ENCODE peak calls at places on chromosome X, in six cellular contexts. Y is A549, O is GM23338, H is neuronal stem cell, M is mesendoderm, X is IMR-90. I is an unnamed sample.

GRCh38 chrX:121832446-121832845 is 785.0 kb downstream of the GLUD2 start:
- DNase-seq in H (no peak), O (no peak), X (no peak), M (no peak), Y (no peak), I (no peak)

GRCh38 chrX:102712216-102712966 is at the start of gene GPRASP2:
- DNase-seq in Y (peak), O (peak), H (peak), X (no peak), M (peak), I (peak)

GRCh38 chrX:22220941-22221340 is 51.8 kb upstream of the CBLL2 start:
- DNase-seq in H (no peak), M (peak), O (no peak), Y (peak), X (peak), I (peak)

GRCh38 chrX:71103110-71103983 is 3.2 kb downstream of the CXorf65 start:
- DNase-seq in Y (no peak), X (no peak), O (peak), H (no peak), M (peak), I (no peak)

GRCh38 chrX:40197071-40197470 is 99.3 kb upstream of the BCOR start:
- DNase-seq in M (peak), X (no peak), Y (no peak), O (no peak), H (no peak), I (no peak)

GRCh38 chrX:51144828-51145442 is 187.7 kb upstream of the NUDT10 start:
- DNase-seq in H (peak), O (peak), X (peak), M (peak), Y (peak), I (peak)

GRCh38 chrX:12237131-12237530 is 98.9 kb downstream of the FRMPD4 start:
- DNase-seq in M (no peak), O (no peak), X (no peak), H (no peak), Y (no peak), I (no peak)

GRCh38 chrX:52217494-52218160 is 32.9 kb downstream of the MAGED4 start:
- DNase-seq in H (no peak), X (no peak), O (peak), M (peak), Y (no peak), I (no peak)

DNA sequence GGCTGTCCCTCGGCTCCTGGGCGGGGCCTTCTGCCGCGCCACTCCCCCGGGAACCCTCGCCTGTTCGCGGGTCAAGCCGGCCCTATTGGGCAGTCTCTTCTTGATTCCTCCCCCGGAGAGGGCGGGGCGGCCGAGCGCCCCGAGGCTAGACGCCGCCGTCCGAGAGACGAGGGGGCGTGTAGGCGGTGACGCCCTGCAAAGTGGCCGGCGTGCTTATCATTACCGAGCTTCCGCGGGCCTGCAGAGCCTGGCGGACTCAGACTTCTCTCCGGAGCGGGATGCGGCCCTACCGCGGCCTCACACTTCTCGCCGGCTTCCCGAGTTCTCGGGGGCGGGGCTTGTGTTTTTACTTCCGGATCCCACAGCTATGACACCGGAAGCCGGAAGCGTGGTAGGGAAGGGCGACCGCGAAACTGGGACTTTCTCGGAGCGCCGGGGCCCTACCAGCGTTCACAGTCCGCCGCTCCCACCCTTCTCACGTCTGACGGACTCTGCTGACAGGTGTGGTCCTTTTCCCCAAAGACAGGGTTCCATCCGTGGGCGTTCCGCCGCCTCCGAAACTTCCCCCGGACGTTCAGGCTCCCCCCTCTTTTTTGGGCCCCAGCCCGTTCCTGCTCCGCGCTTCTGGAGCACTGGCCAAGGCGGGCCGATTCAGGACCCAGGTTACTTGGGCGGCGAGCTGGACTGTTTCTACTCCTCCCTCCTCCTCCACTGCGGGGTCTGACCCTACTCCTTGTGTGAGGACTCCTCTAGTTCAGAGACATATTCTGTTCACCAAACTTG is at the start of gene IKBKG:
- DNase-seq in X (peak), H (peak), Y (peak), M (peak), O (peak), I (peak)
- H3K27ac ChIP-seq in X (peak), H (peak), Y (peak), M (peak), O (peak), I (peak)

GRCh38 chrX:128619490-128619889 is 567.3 kb upstream of the ACTRT1 start:
- DNase-seq in H (no peak), X (no peak), O (peak), Y (no peak), M (peak), I (no peak)
- H3K4me2 ChIP-seq in H (no peak), X (no peak), O (no peak), Y (no peak), M (no peak), I (no peak)

GRCh38 chrX:19672211-19672814 is 157.0 kb upstream of the MAP3K15 start:
- DNase-seq in O (no peak), H (no peak), M (no peak), X (no peak), Y (peak), I (peak)

GRCh38 chrX:19670321-19670750 is 155.0 kb upstream of the MAP3K15 start:
- DNase-seq in O (no peak), X (peak), Y (no peak), H (no peak), M (no peak), I (no peak)

GRCh38 chrX:19673334-19674040 is 158.2 kb upstream of the MAP3K15 start:
- DNase-seq in H (no peak), Y (peak), M (peak), O (no peak), X (peak), I (peak)

GRCh38 chrX:19674041-19674769 is 158.9 kb upstream of the MAP3K15 start:
- DNase-seq in H (no peak), Y (no peak), O (no peak), M (no peak), X (no peak), I (no peak)

GRCh38 chrX:19670854-19671620 is 155.7 kb upstream of the MAP3K15 start:
- DNase-seq in X (peak), H (peak), Y (peak), M (peak), O (peak), I (peak)
- H3K4me3 ChIP-seq in X (no peak), H (no peak), Y (peak), M (no peak), O (no peak), I (peak)

DNA sequence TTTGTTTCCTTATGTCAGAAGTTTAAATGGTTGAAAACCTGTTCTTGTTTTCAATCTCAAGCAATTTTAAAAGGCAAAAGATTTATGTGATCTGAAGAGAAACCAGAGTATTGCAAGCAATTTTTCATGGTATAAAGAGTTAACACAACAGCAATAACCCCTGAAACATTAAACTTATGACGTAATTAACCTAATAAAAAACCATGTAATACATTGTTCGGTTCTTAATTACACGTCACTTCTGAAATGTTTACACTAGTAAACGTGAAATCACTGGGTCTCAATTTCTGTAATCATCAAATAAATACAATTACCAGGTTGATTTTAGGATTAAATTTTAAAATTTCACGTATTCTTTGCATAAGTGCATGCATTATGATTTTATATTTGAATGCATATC is 914.5 kb downstream of the NLGN4X start:
- DNase-seq in Y (no peak), O (no peak), H (no peak), M (no peak), X (no peak), I (no peak)
- H3K27ac ChIP-seq in Y (no peak), O (no peak), H (no peak), M (no peak), X (no peak), I (no peak)